ENCODE peak calls at places on chromosomes 13 and 19, in four cellular contexts. Q is suprapubic skin, H is psoas muscle, B is heart right ventricle. L is an unnamed sample. For H3K4me1, the result is how much of the 10 kb centered on the place peaks cover.

GRCh38 chr13:109155301-109155761 is 525.9 kb downstream of the MYO16 start:
- DNase-seq in Q (no peak), H (no peak), B (no peak), L (no peak)

GRCh38 chr13:109436841-109437240 is 349.5 kb downstream of the IRS2 start:
- DNase-seq in Q (no peak), H (no peak), B (no peak), L (no peak)

GRCh38 chr13:36796052-36796451 is 23.0 kb upstream of the RFXAP start:
- DNase-seq in Q (no peak), H (no peak), B (no peak), L (no peak)

GRCh38 chr13:50075619-50076097 is 60.4 kb downstream of the KCNRG start:
- DNase-seq in Q (no peak), H (no peak), B (no peak), L (no peak)

GRCh38 chr13:46831588-46832194 is 34.7 kb upstream of the ESD start:
- DNase-seq in Q (no peak), H (no peak), B (no peak), L (no peak)

GRCh38 chr19:37691881-37692504 is 27.6 kb downstream of the ZNF607 start:
- DNase-seq in Q (peak), H (peak), B (peak), L (peak)

GRCh38 chr13:45055902-45056648 is 64.2 kb upstream of the GTF2F2 start:
- DNase-seq in Q (no peak), H (no peak), B (no peak), L (no peak)

GRCh38 chr13:111510502-111511218 is 190.2 kb downstream of the TEX29 start:
- DNase-seq in Q (no peak), H (no peak), B (no peak), L (no peak)

GRCh38 chr19:51025809-51026553 is 435 bp downstream of the KLK11 start:
- DNase-seq in Q (peak), H (no peak), B (no peak), L (peak)

GRCh38 chr13:59477011-59477410 is 686.7 kb downstream of the DIAPH3 start:
- DNase-seq in Q (no peak), H (no peak), B (no peak), L (no peak)

GRCh38 chr13:75303295-75303694 is 178.7 kb downstream of the TBC1D4 start:
- DNase-seq in Q (no peak), H (no peak), B (no peak), L (no peak)

GRCh38 chr19:17829855-17830566 is 8.7 kb upstream of the INSL3 start:
- DNase-seq in Q (peak), H (no peak), B (no peak), L (peak)

GRCh38 chr13:20953245-20953931 is 50.8 kb upstream of the XPO4 start:
- DNase-seq in Q (no peak), H (no peak), B (no peak), L (no peak)

GRCh38 chr19:45451181-45451849 is 16.5 kb upstream of the FOSB start:
- DNase-seq in Q (peak), H (peak), B (no peak), L (no peak)

GRCh38 chr19:22595918-22596341 is 38.2 kb upstream of the ZNF492 start:
- DNase-seq in Q (no peak), H (peak), B (peak), L (peak)

GRCh38 chr13:112159575-112160547 is 92.9 kb downstream of the SOX1 start:
- DNase-seq in Q (no peak), H (no peak), B (no peak), L (no peak)

GRCh38 chr13:28002886-28003698 is 14.6 kb upstream of the URAD start:
- DNase-seq in Q (no peak), H (no peak), B (no peak), L (no peak)

GRCh38 chr13:33139186-33139585 is 123.0 kb downstream of the KL start:
- DNase-seq in Q (peak), H (peak), B (peak), L (peak)

GRCh38 chr19:28289294-28290063 is 923.5 kb downstream of the UQCRFS1 start:
- DNase-seq in Q (no peak), H (no peak), B (no peak), L (peak)

GRCh38 chr13:113138792-113139551 is 16.4 kb downstream of the F10 start:
- DNase-seq in Q (no peak), H (no peak), B (no peak), L (no peak)

GRCh38 chr19:18292810-18293641 is 11.6 kb upstream of the JUND start:
- DNase-seq in Q (peak), H (peak), B (peak), L (peak)

GRCh38 chr19:39449116-39449797 is 3.9 kb downstream of the SUPT5H start:
- DNase-seq in Q (no peak), H (no peak), B (no peak), L (no peak)

GRCh38 chr19:39445258-39446071 is at the start of gene SUPT5H:
- DNase-seq in Q (peak), H (peak), B (peak), L (peak)

GRCh38 chr19:39444598-39445257 is 654 bp upstream of the SUPT5H start:
- DNase-seq in Q (no peak), H (no peak), B (no peak), L (peak)

GRCh38 chr19:39448271-39448670 is 2.9 kb downstream of the SUPT5H start:
- DNase-seq in Q (no peak), H (no peak), B (no peak), L (no peak)

DNA sequence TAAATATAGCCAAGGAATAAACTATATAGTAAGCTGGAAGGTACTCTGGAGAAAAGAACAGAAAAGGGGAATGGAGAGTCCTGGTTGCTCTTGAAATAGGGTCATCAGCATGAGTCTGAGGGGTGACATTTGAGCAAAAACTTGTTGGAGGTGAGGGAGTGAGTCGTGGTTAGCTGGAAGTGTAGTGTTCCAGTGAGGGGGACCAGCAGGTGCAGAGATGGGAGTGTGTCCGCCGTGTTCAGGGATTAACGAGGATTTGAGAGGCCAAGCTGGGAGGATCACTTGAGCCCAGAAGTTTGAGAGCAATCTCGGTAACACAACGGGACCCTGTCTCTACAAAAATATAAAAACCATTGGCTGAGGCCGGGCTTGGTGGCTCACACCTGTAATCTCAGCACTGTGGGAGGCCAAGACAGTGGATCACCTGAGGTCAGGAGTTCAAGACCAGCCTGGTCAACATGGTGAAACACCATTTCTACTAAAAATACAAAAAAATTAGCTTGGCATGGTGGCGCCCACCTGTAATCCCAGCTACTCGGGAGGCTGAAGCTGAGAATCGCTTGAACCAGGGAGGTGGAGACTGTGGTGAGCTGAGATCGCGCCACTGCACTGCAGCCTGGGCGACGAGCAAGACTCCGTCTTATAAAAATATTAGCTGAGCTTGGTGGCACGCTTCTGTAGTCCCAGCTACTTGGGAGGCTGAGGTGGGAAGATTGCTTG is 1.1 kb downstream of the SUPT5H start:
- DNase-seq in Q (no peak), H (no peak), B (no peak), L (no peak)
- H3K4me3 ChIP-seq in Q (peak), H (peak), B (peak), L (peak)

DNA sequence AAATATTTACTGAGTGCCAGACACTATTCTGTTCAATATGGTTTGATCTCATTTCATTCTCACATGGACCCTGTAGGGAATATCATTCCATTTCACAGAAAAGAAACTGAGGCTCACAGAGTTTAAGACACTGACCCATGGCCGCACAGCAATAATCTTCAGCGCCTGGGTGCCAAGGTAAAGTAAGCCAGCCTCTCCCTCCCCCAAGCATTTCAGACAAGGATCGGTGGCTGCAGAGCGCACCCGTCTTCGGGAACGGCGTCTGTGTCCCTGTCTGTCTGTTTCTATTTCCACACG is 4.3 kb upstream of the PDE4A start:
- DNase-seq in Q (no peak), H (no peak), B (no peak), L (no peak)
- H3K4me1 ChIP-seq in Q (half or more), H (under half), B (under half), L (under half)

GRCh38 chr13:98565726-98566577 is 11.0 kb downstream of the STK24 start:
- DNase-seq in Q (no peak), H (peak), B (peak), L (peak)

GRCh38 chr13:98564204-98564603 is 12.7 kb downstream of the STK24 start:
- DNase-seq in Q (no peak), H (no peak), B (no peak), L (no peak)

GRCh38 chr13:98570929-98571372 is 6.0 kb downstream of the STK24 start:
- DNase-seq in Q (no peak), H (no peak), B (no peak), L (no peak)

GRCh38 chr13:98563071-98563470 is 13.8 kb downstream of the STK24 start:
- DNase-seq in Q (no peak), H (no peak), B (no peak), L (no peak)

DNA sequence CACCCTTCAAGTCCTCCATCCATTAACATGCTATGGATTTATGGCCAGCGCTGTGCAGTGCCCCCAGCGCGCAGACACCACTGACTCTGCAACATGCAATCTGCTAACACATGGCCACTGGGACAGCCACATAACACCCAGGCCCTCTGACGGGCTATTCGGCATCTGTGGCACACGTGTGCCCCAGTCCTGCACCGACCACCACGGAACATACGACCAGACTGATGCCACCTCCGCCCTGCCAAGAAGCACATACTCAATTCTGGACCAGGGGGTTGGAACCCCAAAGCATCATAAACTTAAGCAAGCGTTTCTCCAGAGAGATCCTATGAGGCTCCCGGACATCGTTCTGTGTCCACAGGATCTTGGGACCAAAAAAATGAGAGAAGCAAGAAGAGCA is 9.8 kb downstream of the STK24 start:
- DNase-seq in Q (no peak), H (no peak), B (no peak), L (no peak)
- H3K4me3 ChIP-seq in Q (no peak), H (no peak), B (no peak), L (no peak)

GRCh38 chr19:55579766-55580621 is 654 bp downstream of the ZNF579 start:
- DNase-seq in Q (no peak), H (no peak), B (peak), L (peak)
- H3K4me1 ChIP-seq in Q (under half), H (under half), B (under half), L (under half)

GRCh38 chr19:36331353-36332228 is 47.4 kb downstream of the ZFP14 start:
- DNase-seq in Q (peak), H (peak), B (peak), L (peak)
- H3K4me3 ChIP-seq in Q (peak), H (peak), B (peak), L (peak)

DNA sequence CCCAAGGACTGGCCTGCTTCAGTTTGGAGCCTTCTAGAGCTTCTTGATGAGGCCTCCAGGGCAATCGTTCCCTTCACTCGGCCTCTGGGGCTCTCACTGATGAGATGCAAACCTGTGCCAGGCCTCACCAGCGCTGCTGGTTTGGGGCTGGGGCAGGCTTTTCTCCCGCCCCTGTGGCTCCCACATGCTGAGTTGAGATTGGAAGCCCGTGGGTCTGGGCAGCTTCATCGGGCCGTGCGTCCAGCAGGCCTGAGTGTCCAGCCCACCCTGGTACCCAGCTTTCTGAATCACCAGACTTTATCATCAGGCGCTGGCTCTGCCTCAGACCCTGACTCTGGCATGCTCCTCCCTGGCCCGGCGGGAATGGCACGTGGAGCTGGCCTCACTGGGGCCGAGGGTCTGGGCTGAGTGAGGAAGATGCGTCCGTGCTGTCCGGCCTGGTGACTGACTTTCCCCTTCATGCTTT is 4.3 kb downstream of the CALM3 start:
- DNase-seq in Q (peak), H (no peak), B (no peak), L (peak)
- H3K4me1 ChIP-seq in Q (half or more), H (under half), B (under half), L (under half)

DNA sequence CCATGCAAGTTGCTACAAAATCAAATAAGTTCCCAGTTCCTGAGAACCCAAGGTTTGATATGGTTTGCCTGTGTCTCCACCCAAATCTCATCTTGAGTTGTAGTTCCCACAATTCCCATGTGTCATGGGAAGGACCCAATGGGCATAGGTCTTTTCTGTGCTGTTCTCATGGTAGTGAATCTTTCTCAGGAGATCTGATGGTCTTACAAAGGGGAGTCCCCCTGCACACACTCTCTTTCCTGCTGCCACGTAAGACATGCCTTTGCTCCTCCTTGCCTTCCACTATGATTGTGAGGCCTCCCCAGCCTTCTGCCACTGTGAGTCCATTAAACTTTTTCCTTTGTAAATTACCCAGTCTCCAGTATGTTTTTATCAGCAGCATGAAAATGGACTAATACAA is 28.5 kb upstream of the TSHZ3 start:
- DNase-seq in Q (no peak), H (no peak), B (no peak), L (no peak)
- H3K4me3 ChIP-seq in Q (no peak), H (no peak), B (no peak), L (no peak)

GRCh38 chr19:33292595-33293254 is 9.6 kb downstream of the CEBPA start:
- DNase-seq in Q (peak), H (no peak), B (no peak), L (peak)

GRCh38 chr19:33290082-33290815 is 12.1 kb downstream of the CEBPA start:
- DNase-seq in Q (no peak), H (no peak), B (no peak), L (no peak)

GRCh38 chr19:33290956-33291622 is 11.2 kb downstream of the CEBPA start:
- DNase-seq in Q (no peak), H (no peak), B (no peak), L (no peak)

GRCh38 chr19:33293255-33294057 is 8.9 kb downstream of the CEBPA start:
- DNase-seq in Q (peak), H (peak), B (no peak), L (no peak)

GRCh38 chr19:33291623-33292534 is 10.5 kb downstream of the CEBPA start:
- DNase-seq in Q (no peak), H (no peak), B (no peak), L (peak)
- H3K4me1 ChIP-seq in Q (half or more), H (under half), B (under half), L (under half)

GRCh38 chr19:5398693-5399057 is 56.5 kb upstream of the ZNRF4 start:
- DNase-seq in Q (no peak), H (no peak), B (no peak), L (no peak)

GRCh38 chr19:5395996-5396939 is 55.7 kb upstream of the PTPRS start:
- DNase-seq in Q (no peak), H (no peak), B (no peak), L (no peak)

GRCh38 chr19:5395541-5395940 is 54.9 kb upstream of the PTPRS start:
- DNase-seq in Q (no peak), H (no peak), B (no peak), L (no peak)

GRCh38 chr19:5396963-5397362 is 56.4 kb upstream of the PTPRS start:
- DNase-seq in Q (no peak), H (no peak), B (no peak), L (no peak)

GRCh38 chr19:5397804-5398692 is 57.2 kb upstream of the ZNRF4 start:
- DNase-seq in Q (no peak), H (no peak), B (no peak), L (no peak)
- H3K4me3 ChIP-seq in Q (no peak), H (no peak), B (no peak), L (no peak)

GRCh38 chr13:23615677-23616076 is 45.5 kb downstream of the TNFRSF19 start:
- DNase-seq in Q (no peak), H (no peak), B (no peak), L (no peak)
- H3K4me1 ChIP-seq in Q (under half), H (under half), B (under half), L (under half)